ENCODE peak calls at places on chromosomes 7 and 10, in five cellular contexts. T is activated CD4-positive, CD25-positive, alpha-beta regulatory T cell; P is stimulated activated CD8-positive, alpha-beta memory T cell treated with anti-CD3 and anti-CD28 coated beads, Interleukin-7, amount 100 ng/mL, for 1 hour; L is activated CD8-positive, alpha-beta memory T cell treated with anti-CD3 and anti-CD28 coated beads for 1 hour; S is amygdala. A is an unnamed sample.
A peak's percentile ranks its signal among the peaks of the same experiment; 100 is the strongest.

GRCh38 chr7:128801667-128802066 is 9.9 kb downstream of the CCDC136 start:
- DNase-seq in T (no peak), P (no peak), L (no peak), S (no peak), A (no peak)

GRCh38 chr10:34815174-34816066 is at the start of gene PARD3:
- DNase-seq in T (no peak), P (no peak), L (no peak), S (peak; percentile 22), A (peak; percentile 74)

GRCh38 chr7:140585333-140585732 is 55.3 kb downstream of the DENND2A start:
- DNase-seq in T (no peak), P (no peak), L (no peak), S (no peak), A (no peak)

GRCh38 chr10:117364121-117364960 is 10.9 kb downstream of the PDZD8 start:
- DNase-seq in T (no peak), P (no peak), L (no peak), S (no peak), A (peak; percentile 58)

GRCh38 chr7:21902240-21902639 is 43.5 kb downstream of the CDCA7L start:
- DNase-seq in T (no peak), P (no peak), L (no peak), S (no peak), A (peak; percentile 81)

GRCh38 chr10:132605390-132605789 is 67.8 kb downstream of the INPP5A start:
- DNase-seq in T (no peak), P (no peak), L (no peak), S (no peak), A (no peak)

GRCh38 chr7:66556177-66556548 is 72.5 kb upstream of the KCTD7 start:
- DNase-seq in T (no peak), P (no peak), L (no peak), S (no peak), A (no peak)

GRCh38 chr10:89466599-89467035 is 52.2 kb downstream of the IFIT5 start:
- DNase-seq in T (no peak), P (no peak), L (no peak), S (no peak), A (peak; percentile 78)

GRCh38 chr10:100788027-100788900 is 42.9 kb downstream of the PAX2 start:
- DNase-seq in T (no peak), P (no peak), L (no peak), S (no peak), A (no peak)

GRCh38 chr10:74824184-74825032 is 2.0 kb upstream of the KAT6B start:
- DNase-seq in T (no peak), P (peak; percentile 5), L (peak; percentile 8), S (no peak), A (peak; percentile 11)

GRCh38 chr10:69057261-69057950 is 30.5 kb upstream of the SRGN start:
- DNase-seq in T (no peak), P (no peak), L (no peak), S (no peak), A (peak; percentile 8)

GRCh38 chr10:65176994-65177393 is 1655.8 kb downstream of the REEP3 start:
- DNase-seq in T (no peak), P (no peak), L (no peak), S (no peak), A (no peak)

GRCh38 chr10:11958956-11959355 is 83.7 kb downstream of the UPF2 start:
- DNase-seq in T (no peak), P (no peak), L (no peak), S (no peak), A (no peak)

GRCh38 chr10:61108880-61109279 is 164.9 kb upstream of the RHOBTB1 start:
- DNase-seq in T (no peak), P (no peak), L (no peak), S (no peak), A (peak; percentile 2)

GRCh38 chr7:4129481-4130122 is 552.5 kb upstream of the FOXK1 start:
- DNase-seq in T (no peak), P (no peak), L (no peak), S (no peak), A (no peak)

GRCh38 chr7:17038783-17039170 is 157.0 kb upstream of the AGR3 start:
- DNase-seq in T (no peak), P (no peak), L (no peak), S (no peak), A (no peak)

GRCh38 chr10:23331567-23332290 is 12.9 kb downstream of the C10orf67 start:
- DNase-seq in T (no peak), P (no peak), L (no peak), S (no peak), A (peak; percentile 94)

GRCh38 chr7:30166155-30166840 is 31.5 kb downstream of the MTURN start:
- DNase-seq in T (no peak), P (no peak), L (no peak), S (no peak), A (no peak)

A was measured in ELR.